ENCODE peak calls at places on chromosome 12, in four cellular contexts. One of them, this sample, is unnamed.

GRCh38 chr12:117863004-117863709 is 105.6 kb downstream of the KSR2 start:
- DNase-seq in GM12878: no peak
- DNase-seq in SK-N-SH: no peak
- DNase-seq in K562: no peak
- DNase-seq in this sample: no peak

GRCh38 chr12:170361-171225 is 43.4 kb downstream of the SLC6A12 start:
- DNase-seq in GM12878: no peak
- DNase-seq in SK-N-SH: no peak
- DNase-seq in K562: no peak
- DNase-seq in this sample: no peak

GRCh38 chr12:101414533-101415119 is 7.1 kb upstream of the ARL1 start:
- DNase-seq in GM12878: peak
- DNase-seq in K562: peak
- DNase-seq in SK-N-SH: peak
- DNase-seq in this sample: peak

GRCh38 chr12:27965966-27966365 is 6.6 kb downstream of the PTHLH start:
- DNase-seq in SK-N-SH: no peak
- DNase-seq in K562: no peak
- DNase-seq in GM12878: no peak
- DNase-seq in this sample: no peak

GRCh38 chr12:50569321-50569720 is 64.5 kb downstream of the DIP2B start:
- DNase-seq in GM12878: no peak
- DNase-seq in K562: no peak
- DNase-seq in SK-N-SH: no peak
- DNase-seq in this sample: no peak

GRCh38 chr12:132444957-132445883 is 44.7 kb upstream of the FBRSL1 start:
- DNase-seq in SK-N-SH: no peak
- DNase-seq in K562: peak
- DNase-seq in GM12878: no peak
- DNase-seq in this sample: no peak

GRCh38 chr12:90299121-90299520 is 590.5 kb upstream of the ATP2B1 start:
- DNase-seq in SK-N-SH: no peak
- DNase-seq in GM12878: peak
- DNase-seq in K562: no peak
- DNase-seq in this sample: no peak

GRCh38 chr12:108193922-108194321 is 64.8 kb downstream of the WSCD2 start:
- DNase-seq in K562: peak
- DNase-seq in GM12878: no peak
- DNase-seq in SK-N-SH: peak
- DNase-seq in this sample: peak

GRCh38 chr12:14262771-14263511 is 102.5 kb upstream of the ATF7IP start:
- DNase-seq in GM12878: no peak
- DNase-seq in K562: no peak
- DNase-seq in SK-N-SH: no peak
- DNase-seq in this sample: no peak

GRCh38 chr12:100027671-100028070 is 42.9 kb upstream of the ANKS1B start:
- DNase-seq in K562: no peak
- DNase-seq in GM12878: no peak
- DNase-seq in SK-N-SH: no peak
- DNase-seq in this sample: no peak

GRCh38 chr12:100031821-100032220 is 47.1 kb upstream of the ANKS1B start:
- DNase-seq in SK-N-SH: peak
- DNase-seq in GM12878: no peak
- DNase-seq in K562: no peak
- DNase-seq in this sample: no peak

GRCh38 chr12:100020370-100020769 is 35.6 kb upstream of the ANKS1B start:
- DNase-seq in GM12878: no peak
- DNase-seq in K562: no peak
- DNase-seq in SK-N-SH: no peak
- DNase-seq in this sample: no peak

GRCh38 chr12:100024974-100025555 is 40.3 kb upstream of the ANKS1B start:
- DNase-seq in SK-N-SH: no peak
- DNase-seq in GM12878: no peak
- DNase-seq in K562: no peak
- DNase-seq in this sample: no peak

GRCh38 chr12:100026241-100026640 is 41.5 kb upstream of the ANKS1B start:
- DNase-seq in SK-N-SH: no peak
- DNase-seq in K562: no peak
- DNase-seq in GM12878: no peak
- DNase-seq in this sample: no peak
- TF ChIP-seq USF1 in SK-N-SH: no peak
- TF ChIP-seq USF1 in K562: no peak
- TF ChIP-seq USF1 in GM12878: no peak
- TF ChIP-seq USF1 in this sample: no peak

DNA sequence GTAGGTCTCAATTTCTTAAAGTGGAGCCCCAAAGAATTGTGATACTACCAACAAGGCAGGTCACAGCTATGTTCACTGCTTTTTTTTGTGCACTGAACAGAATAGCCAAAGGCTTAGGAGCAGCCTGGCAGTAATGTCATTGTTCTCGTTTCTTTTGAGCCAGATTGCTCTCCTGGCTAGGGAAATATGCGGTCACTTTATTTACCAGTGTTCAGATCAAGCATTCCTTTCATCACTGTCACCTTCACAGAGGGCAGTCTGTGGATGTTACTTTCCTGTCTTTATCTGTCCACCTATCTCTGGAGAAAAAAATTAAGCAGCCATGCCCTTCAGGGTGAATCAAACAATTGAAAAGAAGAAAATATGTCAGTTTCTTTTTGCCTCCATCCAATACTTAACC is 159.6 kb downstream of the BTG1 start:
- DNase-seq in GM12878: no peak
- DNase-seq in SK-N-SH: no peak
- DNase-seq in K562: no peak
- DNase-seq in this sample: no peak
- TF ChIP-seq USF1 in GM12878: no peak
- TF ChIP-seq USF1 in SK-N-SH: no peak
- TF ChIP-seq USF1 in K562: no peak
- TF ChIP-seq USF1 in this sample: no peak

GRCh38 chr12:10563966-10564365 is 49.4 kb downstream of the MAGOHB start:
- DNase-seq in SK-N-SH: no peak
- DNase-seq in GM12878: no peak
- DNase-seq in K562: no peak
- DNase-seq in this sample: no peak
- TF ChIP-seq USF1 in SK-N-SH: no peak
- TF ChIP-seq USF1 in GM12878: no peak
- TF ChIP-seq USF1 in K562: no peak
- TF ChIP-seq USF1 in this sample: no peak

GRCh38 chr12:29030006-29030405 is 119.1 kb upstream of the FAR2 start:
- DNase-seq in SK-N-SH: no peak
- DNase-seq in GM12878: no peak
- DNase-seq in K562: no peak
- DNase-seq in this sample: no peak

GRCh38 chr12:29023436-29024076 is 125.5 kb upstream of the FAR2 start:
- DNase-seq in SK-N-SH: no peak
- DNase-seq in GM12878: no peak
- DNase-seq in K562: no peak
- DNase-seq in this sample: no peak

GRCh38 chr12:29025936-29026335 is 123.1 kb upstream of the FAR2 start:
- DNase-seq in K562: no peak
- DNase-seq in SK-N-SH: no peak
- DNase-seq in GM12878: no peak
- DNase-seq in this sample: no peak

GRCh38 chr12:29026419-29026818 is 122.7 kb upstream of the FAR2 start:
- DNase-seq in K562: no peak
- DNase-seq in SK-N-SH: no peak
- DNase-seq in GM12878: no peak
- DNase-seq in this sample: no peak

DNA sequence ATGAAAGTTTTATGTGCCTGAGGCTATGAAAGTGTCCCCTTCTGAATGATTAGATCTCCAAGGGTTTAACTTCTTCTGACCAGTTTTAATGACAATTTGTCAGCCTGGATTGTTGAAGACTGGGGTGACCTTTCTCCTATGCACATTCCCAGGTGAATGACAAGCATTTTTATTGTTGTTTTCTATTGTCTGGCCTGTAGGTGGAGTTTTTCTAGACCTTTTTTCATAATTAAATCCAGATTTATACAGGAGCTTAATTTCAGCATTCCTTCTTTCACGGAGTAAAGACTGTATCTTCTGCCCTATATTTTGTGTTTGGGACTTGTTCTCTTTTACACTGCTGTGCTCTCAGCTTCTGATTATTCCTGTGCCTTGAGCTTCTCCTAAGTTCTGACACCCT is 125.0 kb upstream of the FAR2 start:
- DNase-seq in SK-N-SH: peak
- DNase-seq in GM12878: no peak
- DNase-seq in K562: no peak
- DNase-seq in this sample: no peak
- TF ChIP-seq USF1 in SK-N-SH: no peak
- TF ChIP-seq USF1 in GM12878: no peak
- TF ChIP-seq USF1 in K562: no peak
- TF ChIP-seq USF1 in this sample: no peak

GRCh38 chr12:9332564-9332963 is 124.4 kb upstream of the PZP start:
- DNase-seq in GM12878: no peak
- DNase-seq in K562: no peak
- DNase-seq in SK-N-SH: no peak
- DNase-seq in this sample: no peak

GRCh38 chr12:9335867-9336266 is 127.7 kb upstream of the PZP start:
- DNase-seq in GM12878: no peak
- DNase-seq in K562: no peak
- DNase-seq in SK-N-SH: no peak
- DNase-seq in this sample: no peak

GRCh38 chr12:9333129-9333528 is 124.9 kb upstream of the PZP start:
- DNase-seq in GM12878: no peak
- DNase-seq in K562: no peak
- DNase-seq in SK-N-SH: no peak
- DNase-seq in this sample: no peak

GRCh38 chr12:9334964-9335363 is 126.8 kb upstream of the PZP start:
- DNase-seq in SK-N-SH: no peak
- DNase-seq in GM12878: no peak
- DNase-seq in K562: no peak
- DNase-seq in this sample: no peak

DNA sequence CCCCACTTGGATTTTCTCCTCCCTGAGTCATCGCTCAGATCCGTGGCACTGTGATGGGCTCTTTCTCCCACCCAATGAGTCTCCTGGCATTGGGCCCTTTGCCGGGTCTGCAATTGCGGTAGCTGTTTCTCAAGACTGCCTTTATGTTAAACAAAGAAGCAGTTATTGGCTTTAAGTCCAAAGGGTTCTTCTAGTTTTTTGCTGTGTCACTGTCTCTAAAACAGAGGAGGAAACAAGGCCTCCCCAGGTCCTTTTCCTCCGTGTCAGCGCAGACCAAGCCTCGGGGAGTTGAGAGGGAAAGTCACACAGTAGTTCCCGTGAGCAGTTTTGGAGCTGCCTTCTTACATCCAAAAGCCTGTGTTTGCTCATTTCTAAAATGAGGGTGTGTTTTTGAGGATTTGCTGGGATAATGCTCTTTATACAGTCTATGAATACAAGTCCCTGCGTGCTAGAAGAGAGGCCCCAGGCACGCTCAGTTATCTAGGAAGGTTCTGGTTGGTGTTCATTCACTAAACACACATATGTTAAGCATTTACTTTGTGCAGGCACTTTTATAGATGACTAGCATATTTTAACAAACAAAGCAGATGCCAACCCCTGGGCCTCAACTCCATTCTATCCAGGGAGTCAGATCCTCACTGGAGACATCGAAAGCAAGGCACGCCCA is 126.0 kb upstream of the PZP start:
- DNase-seq in K562: no peak
- DNase-seq in GM12878: no peak
- DNase-seq in SK-N-SH: no peak
- DNase-seq in this sample: no peak
- TF ChIP-seq USF1 in K562: no peak
- TF ChIP-seq USF1 in GM12878: no peak
- TF ChIP-seq USF1 in SK-N-SH: no peak
- TF ChIP-seq USF1 in this sample: no peak

GRCh38 chr12:6285063-6285477 is 25.4 kb upstream of the PLEKHG6 start:
- DNase-seq in K562: peak
- DNase-seq in GM12878: no peak
- DNase-seq in SK-N-SH: peak
- DNase-seq in this sample: peak

GRCh38 chr12:6288235-6288634 is 22.2 kb upstream of the PLEKHG6 start:
- DNase-seq in GM12878: no peak
- DNase-seq in SK-N-SH: no peak
- DNase-seq in K562: no peak
- DNase-seq in this sample: no peak

GRCh38 chr12:6284273-6284672 is 26.2 kb upstream of the PLEKHG6 start:
- DNase-seq in K562: no peak
- DNase-seq in GM12878: no peak
- DNase-seq in SK-N-SH: no peak
- DNase-seq in this sample: no peak

GRCh38 chr12:6282453-6282840 is 28.0 kb upstream of the PLEKHG6 start:
- DNase-seq in SK-N-SH: no peak
- DNase-seq in GM12878: no peak
- DNase-seq in K562: no peak
- DNase-seq in this sample: no peak

GRCh38 chr12:6285532-6286306 is 24.8 kb upstream of the PLEKHG6 start:
- DNase-seq in SK-N-SH: no peak
- DNase-seq in GM12878: no peak
- DNase-seq in K562: no peak
- DNase-seq in this sample: no peak
- TF ChIP-seq USF1 in SK-N-SH: no peak
- TF ChIP-seq USF1 in GM12878: no peak
- TF ChIP-seq USF1 in K562: no peak
- TF ChIP-seq USF1 in this sample: no peak

GRCh38 chr12:76670776-76671175 is 93.1 kb upstream of the ZDHHC17 start:
- DNase-seq in K562: no peak
- DNase-seq in SK-N-SH: no peak
- DNase-seq in GM12878: no peak
- DNase-seq in this sample: no peak
- TF ChIP-seq USF1 in K562: no peak
- TF ChIP-seq USF1 in SK-N-SH: no peak
- TF ChIP-seq USF1 in GM12878: no peak
- TF ChIP-seq USF1 in this sample: no peak

GRCh38 chr12:120231316-120232011 is 30.6 kb upstream of the RPLP0 start:
- DNase-seq in SK-N-SH: no peak
- DNase-seq in K562: peak
- DNase-seq in GM12878: no peak
- DNase-seq in this sample: peak
- TF ChIP-seq USF1 in SK-N-SH: no peak
- TF ChIP-seq USF1 in K562: no peak
- TF ChIP-seq USF1 in GM12878: no peak
- TF ChIP-seq USF1 in this sample: no peak

DNA sequence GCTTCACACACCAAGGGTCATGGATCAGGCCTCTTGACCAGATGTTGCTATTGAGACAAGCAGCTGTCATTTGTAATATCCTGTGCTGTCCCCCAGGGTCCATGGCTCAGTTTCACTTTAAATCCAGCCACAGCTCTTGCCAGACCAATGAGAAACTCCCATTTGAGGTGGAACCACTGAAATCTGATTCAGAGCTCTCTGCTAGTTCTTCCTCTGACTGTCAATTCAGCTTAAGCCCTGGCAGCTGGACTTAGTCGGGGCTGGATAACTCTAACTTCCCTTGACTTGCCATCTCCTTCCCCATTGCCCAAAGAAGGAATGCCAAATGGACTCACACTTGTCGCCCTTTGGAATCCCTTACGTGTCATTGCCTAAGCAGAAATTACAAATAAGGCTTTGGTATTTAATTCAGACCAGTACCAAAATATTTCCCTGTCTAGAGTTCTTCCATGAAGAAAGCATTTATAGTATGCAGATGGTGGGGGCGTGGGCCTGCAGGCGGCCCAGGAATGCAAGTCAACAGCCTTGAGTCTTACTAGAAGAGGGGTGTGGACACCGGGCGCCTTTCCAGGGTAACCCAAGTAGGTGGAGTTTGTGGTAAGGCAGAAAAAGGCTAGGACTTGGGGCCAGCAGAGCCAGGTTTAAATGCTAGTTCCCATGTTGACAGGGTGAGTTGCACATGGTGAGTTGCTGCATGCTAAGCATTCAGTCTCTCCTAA is 96.9 kb upstream of the TMPO start:
- DNase-seq in GM12878: no peak
- DNase-seq in K562: peak
- DNase-seq in SK-N-SH: peak
- DNase-seq in this sample: peak
- TF ChIP-seq USF1 in GM12878: no peak
- TF ChIP-seq USF1 in K562: no peak
- TF ChIP-seq USF1 in SK-N-SH: no peak
- TF ChIP-seq USF1 in this sample: no peak

This sample was measured in WTC11.